ENCODE peak calls at places on chromosomes 3 and 15, in six cellular contexts. G is NCI-H1417 treated with DMSO at 0.1 percent for 48 hours, P is Peyer's patch, Z is renal cortical epithelial cell, B is right cardiac atrium, K is T-helper 2 cell. L is an unnamed sample.

GRCh38 chr15:77591960-77592613 is 40.6 kb downstream of the LINGO1 start:
- DNase-seq in G (no peak), P (no peak), Z (no peak), B (peak), K (no peak), L (no peak)

GRCh38 chr15:28989239-28989830 is 103.6 kb downstream of the APBA2 start:
- DNase-seq in G (no peak), P (no peak), Z (no peak), B (no peak), K (peak), L (no peak)

GRCh38 chr3:151329368-151329767 is at the start of gene P2RY13:
- DNase-seq in G (no peak), P (no peak), Z (no peak), B (no peak), K (no peak), L (no peak)

GRCh38 chr15:70753101-70753829 is 10.1 kb downstream of the UACA start:
- DNase-seq in G (no peak), P (no peak), Z (no peak), B (no peak), K (no peak), L (no peak)

GRCh38 chr3:4355401-4356224 is 52.4 kb downstream of the SETMAR start:
- DNase-seq in G (no peak), P (peak), Z (peak), B (peak), K (peak), L (no peak)

GRCh38 chr15:95447486-95447885 is 883.0 kb upstream of the NR2F2 start:
- DNase-seq in G (no peak), P (no peak), Z (no peak), B (no peak), K (no peak), L (no peak)

GRCh38 chr15:81351651-81352050 is 22.4 kb downstream of the TMC3 start:
- DNase-seq in G (no peak), P (no peak), Z (no peak), B (no peak), K (no peak), L (no peak)

GRCh38 chr3:47243748-47244147 is 38.9 kb downstream of the KIF9 start:
- DNase-seq in G (no peak), P (no peak), Z (no peak), B (no peak), K (no peak), L (no peak)

GRCh38 chr15:27028836-27029482 is 58.0 kb downstream of the GABRG3 start:
- DNase-seq in G (peak), P (no peak), Z (no peak), B (no peak), K (no peak), L (no peak)

GRCh38 chr3:138768126-138768525 is 66.6 kb downstream of the PIK3CB start:
- DNase-seq in G (no peak), P (no peak), Z (no peak), B (no peak), K (peak), L (no peak)

GRCh38 chr15:82943176-82943575 is 9.3 kb downstream of the HOMER2 start:
- DNase-seq in G (no peak), P (no peak), Z (peak), B (no peak), K (no peak), L (no peak)